ENCODE peak calls at places on chromosome 16, in seven cellular contexts. T is fibroblast of pulmonary artery, I is transverse colon, O is adrenal gland, N is left lung, A is GM12865, C is WTC11. F is an unnamed sample.
A peak's percentile ranks its signal among the peaks of the same experiment; 100 is the strongest.

GRCh38 chr16:18582902-18583301 is 21.0 kb upstream of the NOMO2 start:
- DNase-seq in O (no peak), I (no peak), C (no peak), A (no peak), N (no peak), T (no peak), F (no peak)

GRCh38 chr16:85209526-85210121 is 97.4 kb upstream of the CIBAR2 start:
- DNase-seq in I (no peak), T (no peak), O (peak; percentile 93), N (peak; percentile 61), C (no peak), A (no peak), F (no peak)

GRCh38 chr16:31253642-31254045 is 6.1 kb upstream of the ITGAM start:
- DNase-seq in T (no peak), N (peak; percentile 83), O (peak; percentile 58), A (peak; percentile 21), I (peak; percentile 13), C (no peak), F (no peak)

GRCh38 chr16:7182510-7183109 is 150.0 kb upstream of the RBFOX1 start:
- DNase-seq in I (no peak), A (no peak), T (no peak), O (no peak), N (no peak), C (no peak), F (no peak)

GRCh38 chr16:23225634-23226033 is 43.1 kb downstream of the SCNN1G start:
- DNase-seq in A (no peak), N (no peak), C (no peak), T (no peak), I (no peak), O (no peak), F (no peak)

GRCh38 chr16:7304257-7304656 is 28.4 kb upstream of the RBFOX1 start:
- DNase-seq in C (no peak), I (no peak), N (peak; percentile 71), T (no peak), O (no peak), A (no peak), F (no peak)

GRCh38 chr16:71893888-71894228 is 1.5 kb upstream of the IST1 start:
- DNase-seq in N (no peak), I (no peak), T (no peak), A (no peak), O (no peak), C (no peak), F (no peak)

GRCh38 chr16:87604572-87605135 is 2.3 kb downstream of the JPH3 start:
- DNase-seq in I (no peak), T (no peak), O (no peak), A (no peak), C (no peak), N (peak; percentile 68), F (no peak)

GRCh38 chr16:76511203-76511602 is 234.0 kb downstream of the CNTNAP4 start:
- DNase-seq in I (no peak), O (no peak), C (no peak), N (no peak), T (no peak), A (peak; percentile 36), F (no peak)

GRCh38 chr16:50588276-50588675 is 40.1 kb downstream of the NKD1 start:
- DNase-seq in C (no peak), N (no peak), A (no peak), I (no peak), O (no peak), T (no peak), F (no peak)

GRCh38 chr16:8380311-8380710 is 210.0 kb downstream of the TMEM114 start:
- DNase-seq in N (no peak), I (no peak), O (no peak), T (no peak), A (no peak), C (no peak), F (no peak)

GRCh38 chr16:6146874-6147425 is 1049.4 kb upstream of the EEF2KMT start:
- DNase-seq in A (no peak), T (no peak), N (no peak), O (no peak), I (no peak), C (no peak), F (no peak)

GRCh38 chr16:68436581-68436980 is 11.7 kb downstream of the SMPD3 start:
- DNase-seq in I (no peak), N (no peak), T (no peak), A (peak; percentile 50), C (peak; percentile 63), O (no peak), F (no peak)

GRCh38 chr16:12675852-12676251 is 127.8 kb downstream of the CPPED1 start:
- DNase-seq in O (no peak), T (peak; percentile 63), N (no peak), I (no peak), C (no peak), A (peak; percentile 38), F (no peak)

GRCh38 chr16:15510992-15511391 is 76.6 kb downstream of the BMERB1 start:
- DNase-seq in N (no peak), T (no peak), A (no peak), C (no peak), O (no peak), I (no peak), F (no peak)

GRCh38 chr16:65410801-65411200 is 288.9 kb upstream of the CDH11 start:
- DNase-seq in N (no peak), T (no peak), I (no peak), A (no peak), C (no peak), O (no peak), F (no peak)

DNA sequence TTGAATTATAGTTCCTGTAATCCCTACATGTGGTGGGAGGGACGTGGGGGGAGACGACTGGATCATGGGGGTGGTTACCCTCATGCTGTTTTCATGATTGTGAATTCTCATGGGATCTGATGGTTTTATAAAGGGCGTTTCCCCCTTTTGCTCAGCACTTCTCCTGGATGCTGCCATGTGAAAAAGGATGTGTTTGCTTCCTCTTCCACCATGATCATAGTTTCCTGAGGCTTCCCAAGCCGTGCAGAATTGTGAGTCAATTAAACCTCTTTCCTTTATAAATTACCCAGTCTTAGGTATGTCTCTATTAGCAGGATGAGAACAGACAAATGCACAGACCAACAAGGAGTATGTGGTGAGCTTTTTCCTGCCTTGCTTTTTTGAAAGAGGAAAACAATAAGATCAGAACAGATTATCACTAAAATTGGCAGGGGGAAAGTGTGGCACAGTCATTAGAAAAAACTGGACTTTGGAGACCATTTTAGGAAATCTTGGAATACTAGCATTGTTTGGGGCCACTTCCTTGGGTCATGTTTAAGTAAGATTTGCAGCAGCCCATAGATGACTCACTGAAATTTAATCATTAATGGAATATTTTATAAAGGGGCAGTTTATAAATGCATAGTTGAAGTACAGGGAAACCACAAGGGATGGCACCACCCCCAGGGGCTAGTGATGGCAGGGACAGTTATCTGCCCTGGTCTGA is 352.8 kb downstream of the CDH13 start:
- DNase-seq in T (peak; percentile 61), N (no peak), I (no peak), O (no peak), C (no peak), A (no peak), F (no peak)
- TF ChIP-seq CTCF in T (no peak), N (no peak), I (no peak), O (no peak), C (no peak), A (no peak), F (no peak)

DNA sequence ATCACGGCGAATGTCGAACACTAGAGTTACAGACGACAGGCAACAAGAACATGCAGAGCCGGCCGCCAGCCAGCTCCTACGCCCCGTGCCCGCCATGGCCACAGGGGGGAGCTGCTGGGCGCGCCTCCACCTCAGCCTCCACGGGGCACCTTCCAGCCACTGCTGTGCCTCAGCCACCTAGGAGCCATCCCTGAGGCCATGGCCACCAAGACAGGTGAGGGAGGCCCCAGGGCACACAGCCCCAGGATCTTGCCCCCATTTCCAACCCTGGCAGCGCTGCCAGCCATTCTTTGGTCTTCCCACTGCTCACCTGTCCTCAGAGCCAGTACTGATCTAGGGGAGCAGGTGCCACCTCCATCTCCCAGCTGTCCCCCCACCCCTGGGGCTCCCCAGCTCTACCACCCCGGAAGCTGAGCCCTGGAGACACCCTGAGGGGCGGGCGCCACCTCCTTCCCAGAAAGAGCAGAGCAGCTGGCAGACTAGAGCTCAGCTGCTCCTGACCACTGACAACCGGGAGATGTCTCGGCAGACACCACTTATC is 11.8 kb downstream of the GNPTG start:
- DNase-seq in C (peak; percentile 79), T (peak; percentile 40), O (peak; percentile 85), N (peak; percentile 92), A (peak; percentile 73), I (peak; percentile 65), F (peak; percentile 77)
- TF ChIP-seq CTCF in C (peak; percentile 77), T (peak; percentile 61), O (peak; percentile 76), N (peak; percentile 83), A (peak; percentile 90), I (peak; percentile 85), F (peak; percentile 63)

DNA sequence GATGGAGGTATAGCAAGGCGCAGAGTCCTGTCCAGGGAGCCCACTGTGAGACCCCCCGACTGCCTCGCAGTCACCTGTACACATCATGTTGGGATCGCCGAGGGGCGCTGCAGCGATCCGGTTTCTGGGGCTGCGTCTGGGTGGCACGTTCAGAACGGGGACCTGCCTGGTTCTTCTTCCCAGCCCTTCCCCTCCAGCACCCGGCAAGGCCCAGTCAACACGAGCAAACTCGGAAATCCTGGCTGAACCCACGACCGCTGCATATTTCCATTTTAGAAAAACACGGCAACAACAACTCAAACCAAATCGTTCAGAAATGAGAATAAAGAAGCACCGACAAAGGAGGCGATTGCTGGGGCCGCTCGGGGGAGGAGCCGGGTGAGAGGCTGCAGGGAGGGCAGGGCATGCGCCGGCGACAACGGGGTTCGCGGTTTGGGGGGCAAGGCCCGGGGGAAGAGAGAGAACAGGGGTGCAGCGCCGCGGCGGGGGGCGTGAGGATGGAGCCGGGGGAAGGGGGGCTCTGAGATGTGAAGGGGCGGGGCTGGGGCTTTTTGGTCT is 597 bp downstream of the HSDL1 start:
- DNase-seq in I (peak; percentile 33), T (peak; percentile 13), C (peak; percentile 41), O (peak; percentile 37), N (peak; percentile 86), A (peak; percentile 36), F (peak; percentile 33)
- TF ChIP-seq CTCF in I (no peak), T (no peak), C (no peak), O (no peak), N (no peak), A (no peak), F (no peak)

DNA sequence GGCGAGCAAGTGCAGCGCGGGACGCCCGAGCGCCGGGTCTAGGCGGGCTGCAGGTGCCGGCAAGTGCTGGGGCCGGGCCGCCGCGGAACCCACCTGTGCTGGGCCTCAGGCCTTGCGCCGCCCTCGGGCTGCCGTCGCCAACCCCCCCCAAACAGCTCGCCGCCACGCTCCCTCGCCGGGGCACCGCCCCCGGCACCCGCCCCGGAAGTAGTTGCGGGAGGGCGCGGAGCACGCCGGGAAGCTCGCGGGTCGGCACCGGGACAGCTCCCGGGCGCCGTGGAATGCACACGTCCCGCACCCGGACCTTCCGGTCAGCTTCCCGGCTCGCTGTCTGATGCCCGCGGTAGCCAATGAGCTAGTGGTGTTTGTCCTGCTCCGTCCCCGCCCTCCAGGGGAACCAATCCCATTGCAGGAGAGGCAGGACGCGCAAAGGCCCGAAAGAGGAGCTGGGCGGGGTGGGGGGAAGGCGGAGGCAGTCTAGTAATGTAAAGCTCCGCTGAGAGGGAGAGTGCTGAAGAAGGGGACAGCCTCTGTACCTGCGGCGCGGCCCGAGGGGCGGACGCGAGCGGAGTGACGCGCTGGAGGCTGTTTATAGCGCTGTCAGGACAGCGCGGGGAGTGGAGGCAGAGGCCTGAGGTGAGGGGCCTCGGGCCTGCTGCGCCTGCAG is at the start of the genes ANKS3 and DNAAF8:
- DNase-seq in I (peak; percentile 96), A (peak; percentile 95), N (peak; percentile 96), C (peak; percentile 95), O (peak; percentile 98), T (peak; percentile 97), F (peak; percentile 89)
- TF ChIP-seq CTCF in I (no peak), A (no peak), N (no peak), C (no peak), O (no peak), T (no peak), F (no peak)

GRCh38 chr16:62077998-62078397 is 41.8 kb upstream of the CDH8 start:
- DNase-seq in N (no peak), I (no peak), C (peak; percentile 75), A (peak; percentile 8), O (no peak), T (no peak), F (peak; percentile 54)
- TF ChIP-seq CTCF in N (no peak), I (no peak), C (peak; percentile 56), A (peak; percentile 34), O (no peak), T (no peak), F (peak; percentile 30)